ENCODE peak calls at places on chromosomes 7 and 10, in five cellular contexts. One of them, this sample, is unnamed.

GRCh38 chr10:12503311-12503710 is 154.0 kb downstream of the CAMK1D start:
- DNase-seq in coronary artery: peak
- DNase-seq in cardiac fibroblast: no peak
- DNase-seq in A549: no peak
- DNase-seq in GM06990: no peak
- DNase-seq in this sample: no peak

GRCh38 chr7:1950623-1951523 is 280.8 kb downstream of the ELFN1 start:
- DNase-seq in A549: no peak
- DNase-seq in cardiac fibroblast: no peak
- DNase-seq in coronary artery: no peak
- DNase-seq in GM06990: no peak
- DNase-seq in this sample: no peak

GRCh38 chr10:35341521-35341920 is 5.2 kb downstream of the CCNY start:
- DNase-seq in coronary artery: no peak
- DNase-seq in A549: no peak
- DNase-seq in GM06990: peak
- DNase-seq in cardiac fibroblast: no peak
- DNase-seq in this sample: peak

GRCh38 chr7:155184923-155185322 is 112.8 kb upstream of the INSIG1 start:
- DNase-seq in coronary artery: no peak
- DNase-seq in A549: no peak
- DNase-seq in cardiac fibroblast: no peak
- DNase-seq in GM06990: no peak
- DNase-seq in this sample: no peak

GRCh38 chr10:79322616-79323566 is 24.4 kb upstream of the PPIF start:
- DNase-seq in GM06990: peak
- DNase-seq in A549: no peak
- DNase-seq in coronary artery: no peak
- DNase-seq in cardiac fibroblast: peak
- DNase-seq in this sample: no peak

GRCh38 chr10:42630537-42631134 is 7.7 kb downstream of the ZNF33B start:
- DNase-seq in GM06990: no peak
- DNase-seq in coronary artery: no peak
- DNase-seq in cardiac fibroblast: no peak
- DNase-seq in A549: no peak
- DNase-seq in this sample: no peak

GRCh38 chr10:21002097-21002878 is 105.2 kb upstream of the NEBL start:
- DNase-seq in GM06990: no peak
- DNase-seq in cardiac fibroblast: peak
- DNase-seq in A549: no peak
- DNase-seq in coronary artery: no peak
- DNase-seq in this sample: no peak

GRCh38 chr7:104005197-104005596 is 15.7 kb upstream of the RELN start:
- DNase-seq in GM06990: no peak
- DNase-seq in coronary artery: no peak
- DNase-seq in A549: no peak
- DNase-seq in cardiac fibroblast: peak
- DNase-seq in this sample: no peak

GRCh38 chr10:118763202-118763988 is 8.6 kb upstream of the CACUL1 start:
- DNase-seq in coronary artery: no peak
- DNase-seq in GM06990: no peak
- DNase-seq in cardiac fibroblast: no peak
- DNase-seq in A549: no peak
- DNase-seq in this sample: no peak

GRCh38 chr7:130087364-130087763 is 17.0 kb downstream of the KLHDC10 start:
- DNase-seq in cardiac fibroblast: no peak
- DNase-seq in GM06990: no peak
- DNase-seq in A549: no peak
- DNase-seq in coronary artery: no peak
- DNase-seq in this sample: no peak

GRCh38 chr7:26910221-26910620 is 45.8 kb upstream of the SKAP2 start:
- DNase-seq in A549: no peak
- DNase-seq in cardiac fibroblast: peak
- DNase-seq in GM06990: no peak
- DNase-seq in coronary artery: no peak
- DNase-seq in this sample: no peak

GRCh38 chr10:124349231-124349992 is 69.3 kb downstream of the OAT start:
- DNase-seq in cardiac fibroblast: no peak
- DNase-seq in A549: no peak
- DNase-seq in coronary artery: peak
- DNase-seq in GM06990: no peak
- DNase-seq in this sample: no peak

GRCh38 chr10:1011696-1012095 is 14.0 kb downstream of the IDI2 start:
- DNase-seq in cardiac fibroblast: no peak
- DNase-seq in GM06990: no peak
- DNase-seq in A549: no peak
- DNase-seq in coronary artery: no peak
- DNase-seq in this sample: no peak

GRCh38 chr10:119431034-119431767 is 111.3 kb downstream of the RGS10 start:
- DNase-seq in coronary artery: no peak
- DNase-seq in GM06990: no peak
- DNase-seq in A549: no peak
- DNase-seq in cardiac fibroblast: no peak
- DNase-seq in this sample: no peak

GRCh38 chr7:92255308-92255707 is 9.5 kb downstream of the ANKIB1 start:
- DNase-seq in A549: no peak
- DNase-seq in coronary artery: no peak
- DNase-seq in GM06990: no peak
- DNase-seq in cardiac fibroblast: peak
- DNase-seq in this sample: no peak

GRCh38 chr10:46516660-46517416 is 39.6 kb downstream of the GPRIN2 start:
- DNase-seq in A549: peak
- DNase-seq in GM06990: no peak
- DNase-seq in cardiac fibroblast: peak
- DNase-seq in coronary artery: no peak
- DNase-seq in this sample: no peak

GRCh38 chr10:101066146-101066889 is 4.5 kb downstream of the KAZALD1 start:
- DNase-seq in coronary artery: peak
- DNase-seq in A549: peak
- DNase-seq in cardiac fibroblast: peak
- DNase-seq in GM06990: peak
- DNase-seq in this sample: no peak

GRCh38 chr7:211715-212058 is 19.3 kb downstream of the FAM20C start:
- DNase-seq in GM06990: no peak
- DNase-seq in coronary artery: no peak
- DNase-seq in A549: no peak
- DNase-seq in cardiac fibroblast: no peak
- DNase-seq in this sample: no peak

GRCh38 chr7:17036584-17036983 is 154.8 kb upstream of the AGR3 start:
- DNase-seq in cardiac fibroblast: no peak
- DNase-seq in GM06990: no peak
- DNase-seq in coronary artery: no peak
- DNase-seq in A549: no peak
- DNase-seq in this sample: no peak

GRCh38 chr7:27520828-27521790 is 141.6 kb downstream of the HIBADH start:
- DNase-seq in cardiac fibroblast: peak
- DNase-seq in GM06990: no peak
- DNase-seq in A549: no peak
- DNase-seq in coronary artery: no peak
- DNase-seq in this sample: no peak

GRCh38 chr10:95864906-95865813 is 42.6 kb upstream of the CC2D2B start:
- DNase-seq in coronary artery: no peak
- DNase-seq in GM06990: no peak
- DNase-seq in cardiac fibroblast: peak
- DNase-seq in A549: peak
- DNase-seq in this sample: peak

GRCh38 chr7:94656925-94657731 is 1.2 kb upstream of the SGCE start:
- DNase-seq in coronary artery: no peak
- DNase-seq in cardiac fibroblast: peak
- DNase-seq in GM06990: peak
- DNase-seq in A549: no peak
- DNase-seq in this sample: no peak

GRCh38 chr10:122052702-122053101 is 63.7 kb downstream of the TACC2 start:
- DNase-seq in cardiac fibroblast: peak
- DNase-seq in A549: no peak
- DNase-seq in coronary artery: no peak
- DNase-seq in GM06990: no peak
- DNase-seq in this sample: no peak

GRCh38 chr7:20299145-20299544 is 31.6 kb upstream of the ITGB8 start:
- DNase-seq in cardiac fibroblast: no peak
- DNase-seq in coronary artery: no peak
- DNase-seq in GM06990: no peak
- DNase-seq in A549: no peak
- DNase-seq in this sample: no peak

GRCh38 chr7:119197172-119197871 is 972.8 kb downstream of the ANKRD7 start:
- DNase-seq in GM06990: no peak
- DNase-seq in A549: no peak
- DNase-seq in coronary artery: no peak
- DNase-seq in cardiac fibroblast: no peak
- DNase-seq in this sample: no peak

GRCh38 chr7:418636-419280 is 100.9 kb downstream of the PDGFA start:
- DNase-seq in GM06990: no peak
- DNase-seq in coronary artery: no peak
- DNase-seq in cardiac fibroblast: no peak
- DNase-seq in A549: no peak
- DNase-seq in this sample: no peak

GRCh38 chr10:5413012-5413938 is 918 bp downstream of the NET1 start:
- DNase-seq in GM06990: peak
- DNase-seq in coronary artery: no peak
- DNase-seq in cardiac fibroblast: peak
- DNase-seq in A549: peak
- DNase-seq in this sample: no peak

GRCh38 chr10:5606321-5606720 is 60.1 kb downstream of the ASB13 start:
- DNase-seq in GM06990: no peak
- DNase-seq in A549: no peak
- DNase-seq in cardiac fibroblast: no peak
- DNase-seq in coronary artery: no peak
- DNase-seq in this sample: no peak

GRCh38 chr7:25427721-25428120 is 199.4 kb upstream of the NPVF start:
- DNase-seq in GM06990: no peak
- DNase-seq in cardiac fibroblast: no peak
- DNase-seq in coronary artery: no peak
- DNase-seq in A549: no peak
- DNase-seq in this sample: no peak

GRCh38 chr10:31557854-31558253 is 238.8 kb downstream of the ZEB1 start:
- DNase-seq in GM06990: no peak
- DNase-seq in cardiac fibroblast: no peak
- DNase-seq in coronary artery: no peak
- DNase-seq in A549: no peak
- DNase-seq in this sample: no peak

GRCh38 chr7:95404316-95404715 is 8.1 kb upstream of the PON3 start:
- DNase-seq in A549: no peak
- DNase-seq in coronary artery: no peak
- DNase-seq in GM06990: no peak
- DNase-seq in cardiac fibroblast: no peak
- DNase-seq in this sample: no peak

GRCh38 chr7:150756858-150757257 is 19.6 kb downstream of the GIMAP5 start:
- DNase-seq in cardiac fibroblast: peak
- DNase-seq in A549: no peak
- DNase-seq in coronary artery: no peak
- DNase-seq in GM06990: no peak
- DNase-seq in this sample: no peak

DNA sequence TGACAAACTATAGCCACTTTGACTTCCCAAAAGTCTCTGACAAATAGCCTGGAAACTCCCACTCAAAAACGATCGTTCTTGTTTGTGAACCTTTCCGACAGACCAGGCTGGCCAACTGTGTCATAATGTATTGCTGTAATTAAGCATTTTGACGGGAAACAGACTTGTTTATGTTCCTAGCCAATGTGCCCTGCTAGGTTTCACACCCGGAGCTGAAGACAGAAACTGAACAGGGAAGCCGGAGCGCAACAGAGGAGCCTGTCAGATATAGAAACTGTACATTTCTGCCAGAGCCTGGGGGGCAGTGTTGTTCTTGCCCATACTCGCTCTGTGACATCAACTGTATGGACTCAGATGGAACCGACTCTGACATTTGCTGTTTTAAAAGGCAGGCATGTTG is 55.3 kb upstream of the C7orf33 start:
- DNase-seq in cardiac fibroblast: no peak
- DNase-seq in coronary artery: no peak
- DNase-seq in A549: no peak
- DNase-seq in GM06990: peak
- DNase-seq in this sample: no peak
- TF ChIP-seq CTCF in cardiac fibroblast: no peak
- TF ChIP-seq CTCF in coronary artery: no peak
- TF ChIP-seq CTCF in A549: no peak
- TF ChIP-seq CTCF in GM06990: peak
- TF ChIP-seq CTCF in this sample: peak

GRCh38 chr10:73358331-73359279 is at the start of gene CFAP70:
- DNase-seq in cardiac fibroblast: peak
- DNase-seq in coronary artery: peak
- DNase-seq in A549: peak
- DNase-seq in GM06990: peak
- DNase-seq in this sample: peak

GRCh38 chr10:73359492-73359891 is 828 bp upstream of the CFAP70 start:
- DNase-seq in A549: no peak
- DNase-seq in coronary artery: no peak
- DNase-seq in cardiac fibroblast: peak
- DNase-seq in GM06990: no peak
- DNase-seq in this sample: no peak

GRCh38 chr10:73357821-73358220 is 843 bp downstream of the CFAP70 start:
- DNase-seq in cardiac fibroblast: no peak
- DNase-seq in coronary artery: no peak
- DNase-seq in A549: no peak
- DNase-seq in GM06990: no peak
- DNase-seq in this sample: no peak
- H3K4me3 ChIP-seq in cardiac fibroblast: peak
- H3K4me3 ChIP-seq in coronary artery: peak
- H3K4me3 ChIP-seq in A549: peak
- H3K4me3 ChIP-seq in GM06990: peak
- H3K4me3 ChIP-seq in this sample: peak

GRCh38 chr10:19663344-19663743 is 152.9 kb upstream of the PLXDC2 start:
- DNase-seq in cardiac fibroblast: no peak
- DNase-seq in coronary artery: no peak
- DNase-seq in A549: no peak
- DNase-seq in GM06990: no peak
- DNase-seq in this sample: no peak
- TF ChIP-seq CTCF in cardiac fibroblast: no peak
- TF ChIP-seq CTCF in coronary artery: no peak
- TF ChIP-seq CTCF in A549: no peak
- TF ChIP-seq CTCF in GM06990: no peak
- TF ChIP-seq CTCF in this sample: no peak

DNA sequence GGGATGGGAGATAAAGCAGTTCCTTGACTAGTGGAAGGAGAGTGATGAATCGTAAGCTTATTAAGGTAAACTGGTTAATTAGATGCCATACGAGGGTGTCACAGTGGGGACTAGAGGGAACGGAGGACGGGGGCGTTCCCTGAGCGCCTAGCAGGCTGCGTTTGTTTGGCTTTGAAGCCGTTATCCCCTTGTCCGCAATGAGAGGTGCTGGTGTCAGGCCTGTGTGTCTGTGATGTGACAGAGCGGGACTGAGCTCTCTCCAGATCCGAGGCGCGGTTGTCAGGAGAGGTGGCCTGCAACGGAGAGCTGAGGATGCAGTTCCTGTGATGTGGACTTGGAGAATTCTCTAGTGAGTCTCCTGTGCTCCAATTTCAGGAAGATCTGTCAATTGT is 60.0 kb upstream of the PRPS1L1 start:
- DNase-seq in GM06990: no peak
- DNase-seq in coronary artery: no peak
- DNase-seq in A549: no peak
- DNase-seq in cardiac fibroblast: no peak
- DNase-seq in this sample: no peak
- H3K4me3 ChIP-seq in GM06990: no peak
- H3K4me3 ChIP-seq in coronary artery: peak
- H3K4me3 ChIP-seq in A549: no peak
- H3K4me3 ChIP-seq in cardiac fibroblast: no peak
- H3K4me3 ChIP-seq in this sample: no peak

This sample was measured in GM12864.